ENCODE peak calls at places on chromosomes 12 and 14, in five cellular contexts. A is pancreas; T is HFF-Myc; B is CD8-positive, alpha-beta memory T cell; G is cardiac muscle cell. V is an unnamed sample.

GRCh38 chr12:2239376-2240010 is 186.7 kb downstream of the CACNA1C start:
- DNase-seq in T (no peak), B (no peak), G (no peak), A (no peak), V (no peak)

GRCh38 chr12:59403259-59403932 is 192.4 kb upstream of the SLC16A7 start:
- DNase-seq in G (peak; percentile 80), B (peak; percentile 23), T (peak; percentile 63), A (no peak), V (peak; percentile 50)

GRCh38 chr12:58711968-58712367 is 208.3 kb downstream of the LRIG3 start:
- DNase-seq in T (no peak), G (no peak), A (no peak), B (no peak), V (no peak)

GRCh38 chr14:50762001-50762930 is 68.7 kb downstream of the NIN start:
- DNase-seq in B (no peak), G (no peak), A (no peak), T (peak; percentile 53), V (no peak)

GRCh38 chr12:48999371-49000131 is at the start of gene DDN:
- DNase-seq in A (no peak), G (peak; percentile 83), B (peak; percentile 48), T (no peak), V (peak; percentile 95)

GRCh38 chr14:99853206-99853605 is 60.0 kb downstream of the EML1 start:
- DNase-seq in T (no peak), A (no peak), G (no peak), B (no peak), V (no peak)

GRCh38 chr12:15757553-15758255 is 31.5 kb downstream of the EPS8 start:
- DNase-seq in B (no peak), T (peak; percentile 35), G (no peak), A (no peak), V (no peak)

GRCh38 chr12:46839232-46839631 is 13.4 kb upstream of the SLC38A4 start:
- DNase-seq in T (no peak), B (no peak), A (no peak), G (no peak), V (no peak)

GRCh38 chr12:57944313-57945023 is 3.1 kb downstream of the ATP23 start:
- DNase-seq in A (no peak), T (no peak), G (no peak), B (no peak), V (no peak)

GRCh38 chr12:96383991-96384390 is 16.2 kb downstream of the CDK17 start:
- DNase-seq in A (no peak), T (no peak), G (no peak), B (no peak), V (no peak)

GRCh38 chr12:102539651-102540553 is 59.5 kb upstream of the IGF1 start:
- DNase-seq in B (no peak), G (peak; percentile 7), A (no peak), T (peak; percentile 56), V (no peak)

GRCh38 chr14:27181304-27181703 is 583.5 kb upstream of the NOVA1 start:
- DNase-seq in B (no peak), G (no peak), A (no peak), T (no peak), V (peak; percentile 8)

GRCh38 chr12:68223067-68223747 is 2.4 kb downstream of the IL26 start:
- DNase-seq in T (peak; percentile 72), A (peak; percentile 69), G (peak; percentile 89), B (peak; percentile 71), V (peak; percentile 82)

GRCh38 chr14:35855886-35856481 is 29.8 kb downstream of the BRMS1L start:
- DNase-seq in G (no peak), B (no peak), T (no peak), A (no peak), V (no peak)

GRCh38 chr12:32264995-32265394 is 134.4 kb upstream of the FGD4 start:
- DNase-seq in B (no peak), G (no peak), A (no peak), T (peak; percentile 55), V (no peak)

GRCh38 chr12:83016226-83016835 is 329.6 kb downstream of the TMTC2 start:
- DNase-seq in T (peak; percentile 71), B (no peak), G (peak; percentile 27), A (no peak), V (peak; percentile 28)

GRCh38 chr14:59123526-59123925 is 64.9 kb upstream of the DAAM1 start:
- DNase-seq in G (no peak), B (no peak), T (no peak), A (no peak), V (no peak)

GRCh38 chr12:113867258-113867657 is 98.9 kb downstream of the RBM19 start:
- DNase-seq in B (no peak), T (no peak), G (no peak), A (no peak), V (peak; percentile 43)

DNA sequence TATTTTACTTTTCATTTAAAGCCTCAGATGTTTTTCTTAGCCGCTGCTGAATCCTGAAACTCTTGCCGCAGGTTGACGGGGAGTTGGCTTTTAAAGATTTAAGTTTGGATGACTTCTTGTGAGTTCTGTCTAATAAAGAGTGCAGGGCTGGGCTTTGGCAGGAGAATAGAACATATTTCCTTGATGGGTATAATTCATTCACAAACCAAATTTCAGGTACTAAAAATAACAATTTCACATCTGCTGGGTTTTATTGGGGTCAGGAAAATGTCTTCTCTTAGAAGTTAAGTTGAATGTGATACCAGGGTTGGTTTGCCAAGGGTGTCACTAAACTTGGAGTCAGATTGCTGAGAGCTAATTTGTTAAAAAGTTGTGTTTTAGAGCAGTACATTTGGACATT is 9.7 kb downstream of the SP1 start:
- DNase-seq in T (no peak), A (no peak), G (no peak), B (no peak), V (no peak)
- H3K4me3 ChIP-seq in T (peak overlapping the region; percentile 2), A (no peak overlapping the region), G (no peak overlapping the region), B (no peak overlapping the region), V (no peak overlapping the region)

DNA sequence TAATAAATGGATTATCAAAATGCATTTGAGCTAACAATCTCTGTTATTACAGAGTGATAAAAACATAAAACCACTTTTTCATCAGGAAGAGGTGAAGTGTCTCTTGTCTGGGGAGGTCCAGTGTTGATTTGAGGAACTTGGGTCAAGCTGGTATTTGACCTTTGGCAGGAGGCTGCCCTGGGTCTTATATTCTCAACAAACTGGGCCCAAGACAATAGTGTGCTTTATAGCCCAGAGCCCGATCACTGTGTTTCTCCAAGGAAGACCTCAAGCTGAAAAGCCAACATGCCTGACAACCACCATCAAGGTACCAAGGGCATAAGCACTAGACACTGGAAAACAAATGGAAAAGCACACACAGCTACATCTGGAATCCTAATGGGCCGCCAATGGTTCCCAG is 137.0 kb downstream of the SLC25A21 start:
- DNase-seq in T (no peak), G (no peak), A (no peak), B (no peak), V (no peak)
- H3K4me3 ChIP-seq in T (no peak overlapping the region), G (no peak overlapping the region), A (no peak overlapping the region), B (no peak overlapping the region), V (no peak overlapping the region)

DNA sequence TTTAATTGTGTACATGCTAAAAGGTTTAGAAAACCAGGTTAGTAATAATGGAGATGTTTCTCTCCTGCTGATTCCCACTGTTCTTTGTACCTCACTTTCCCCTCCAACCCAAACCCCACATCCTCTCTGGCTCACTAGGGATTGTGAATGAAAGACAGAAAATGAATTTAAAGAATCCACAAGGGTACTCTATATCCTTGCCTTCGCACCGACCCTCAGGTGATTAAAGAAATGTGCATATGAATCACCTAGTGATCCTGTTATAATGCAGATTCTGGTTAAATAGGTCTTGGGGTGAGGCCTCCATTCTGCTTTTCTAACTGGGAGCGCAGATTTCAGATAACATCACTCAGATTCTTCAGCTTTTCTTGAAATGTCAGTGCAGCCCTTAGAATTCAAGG is 84.3 kb upstream of the OTX2 start:
- DNase-seq in G (no peak), B (no peak), T (no peak), A (no peak), V (no peak)
- H3K4me3 ChIP-seq in G (no peak overlapping the region), B (no peak overlapping the region), T (no peak overlapping the region), A (no peak overlapping the region), V (no peak overlapping the region)

DNA sequence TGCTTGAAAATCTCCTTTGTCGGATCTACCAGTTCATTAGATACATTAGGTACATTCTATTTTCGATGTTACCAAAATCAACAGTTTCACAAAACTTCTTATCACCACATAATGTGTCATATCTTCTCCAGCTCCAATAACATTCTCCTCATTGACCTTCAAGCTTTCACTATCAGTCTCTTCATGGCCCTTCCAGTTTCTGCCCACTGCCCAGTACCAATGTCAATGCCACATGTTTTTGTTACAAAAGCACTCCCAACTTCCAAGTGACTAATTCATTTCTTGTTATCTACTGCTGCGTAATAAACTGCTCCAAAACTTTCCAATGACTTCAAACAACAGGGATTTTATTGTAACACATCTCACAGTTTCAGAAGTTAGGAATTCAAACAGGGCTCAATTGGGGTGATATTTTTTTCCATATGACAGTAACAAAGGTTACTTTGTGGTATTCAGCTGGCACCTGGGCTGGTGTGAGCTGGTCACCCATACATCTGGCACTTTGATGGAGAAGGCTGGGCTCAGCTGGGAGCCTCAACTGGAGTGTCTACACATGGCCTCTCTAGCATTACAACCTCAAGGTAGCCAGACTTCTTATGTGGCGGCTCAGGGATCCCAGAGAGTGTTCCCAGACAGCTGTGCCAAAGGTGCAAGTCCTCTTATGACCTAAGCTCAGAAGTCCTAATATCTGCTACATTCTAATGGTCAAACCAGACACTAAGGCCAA is 6.1 kb downstream of the OR5AU1 start:
- DNase-seq in A (no peak), B (no peak), G (no peak), T (no peak), V (no peak)
- H3K4me3 ChIP-seq in A (no peak overlapping the region), B (no peak overlapping the region), G (no peak overlapping the region), T (no peak overlapping the region), V (no peak overlapping the region)

GRCh38 chr12:69897744-69898143 is 72.7 kb downstream of the MYRFL start:
- DNase-seq in A (no peak), B (no peak), T (peak; percentile 65), G (no peak), V (peak; percentile 19)

GRCh38 chr12:69898236-69898635 is 73.2 kb downstream of the MYRFL start:
- DNase-seq in A (no peak), B (no peak), T (no peak), G (no peak), V (no peak)

GRCh38 chr12:69894800-69895199 is 69.8 kb downstream of the MYRFL start:
- DNase-seq in A (no peak), T (no peak), B (no peak), G (no peak), V (no peak)

GRCh38 chr12:69900720-69901131 is 75.7 kb downstream of the MYRFL start:
- DNase-seq in A (peak; percentile 64), G (peak; percentile 85), B (peak; percentile 54), T (peak; percentile 50), V (peak; percentile 79)

DNA sequence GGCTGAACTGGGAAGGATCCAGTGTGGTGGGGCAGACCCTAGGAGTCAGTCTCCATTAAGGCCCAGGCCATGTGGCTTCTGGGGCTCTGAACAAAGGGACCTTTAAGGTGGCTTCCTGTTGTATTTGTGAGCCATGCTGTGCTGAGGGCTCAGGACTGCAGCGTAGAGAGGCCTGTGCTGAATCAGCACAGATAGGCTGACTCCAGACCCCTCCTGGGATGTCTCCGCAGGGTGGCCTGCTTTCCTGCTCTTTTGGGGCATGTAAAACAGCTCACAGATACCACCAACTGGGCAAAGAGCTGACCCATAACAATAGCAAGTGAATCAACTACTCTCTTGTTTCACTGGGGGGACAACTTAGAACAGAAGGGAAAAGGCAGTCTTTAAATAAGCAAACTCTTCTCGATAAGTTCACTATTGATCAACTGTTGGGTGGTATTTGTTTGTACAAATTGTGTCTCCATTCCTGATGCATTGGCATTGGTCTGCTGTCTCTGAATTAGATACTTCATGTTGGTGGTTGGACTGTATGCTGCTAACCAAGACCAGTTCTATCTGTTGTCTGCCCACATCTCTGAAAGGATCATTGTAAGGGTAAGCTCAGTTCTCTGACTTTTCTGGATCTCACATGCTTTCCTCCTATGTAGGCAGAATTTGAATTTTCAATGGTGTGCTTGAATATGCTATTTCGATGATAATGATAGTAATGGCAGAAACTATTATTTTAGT is 71.8 kb downstream of the MYRFL start:
- DNase-seq in A (no peak), B (no peak), T (no peak), G (no peak), V (no peak)
- H3K4me3 ChIP-seq in A (no peak overlapping the region), B (no peak overlapping the region), T (no peak overlapping the region), G (no peak overlapping the region), V (no peak overlapping the region)

V was measured in BE2C.